ENCODE peak calls at places on chromosome 15, in six cellular contexts. P is heart left ventricle, O is body of pancreas, T is H1, Q is mammary epithelial cell, E is thoracic aorta. L is an unnamed sample.
A peak's percentile ranks its signal among the peaks of the same experiment; 100 is the strongest.

GRCh38 chr15:58165661-58166060 is 27.5 kb downstream of the AQP9 start:
- DNase-seq in P (peak; percentile 84), O (peak; percentile 37), T (no peak), Q (no peak), E (no peak), L (no peak)

GRCh38 chr15:66172339-66172980 is 81.1 kb downstream of the MEGF11 start:
- DNase-seq in P (no peak), O (no peak), T (no peak), Q (no peak), E (no peak), L (no peak)

GRCh38 chr15:56963719-56964118 is 45.3 kb downstream of the TCF12 start:
- DNase-seq in P (no peak), O (no peak), T (no peak), Q (no peak), E (no peak), L (no peak)

GRCh38 chr15:52227456-52227855 is 36.3 kb upstream of the GNB5 start:
- DNase-seq in P (peak; percentile 58), O (peak; percentile 84), T (peak; percentile 25), Q (peak; percentile 71), E (peak; percentile 19), L (no peak)

GRCh38 chr15:82681371-82681770 is 28.3 kb downstream of the AP3B2 start:
- DNase-seq in P (no peak), O (no peak), T (no peak), Q (no peak), E (no peak), L (no peak)

GRCh38 chr15:69704685-69705084 is 252.1 kb downstream of the RPLP1 start:
- DNase-seq in P (no peak), O (no peak), T (no peak), Q (no peak), E (no peak), L (no peak)

GRCh38 chr15:66905954-66906353 is 159.4 kb upstream of the SMAD3 start:
- DNase-seq in P (no peak), O (no peak), T (no peak), Q (no peak), E (no peak), L (no peak)

GRCh38 chr15:48564690-48565089 is 80.8 kb downstream of the FBN1 start:
- DNase-seq in P (no peak), O (no peak), T (no peak), Q (peak; percentile 25), E (no peak), L (no peak)

GRCh38 chr15:66233487-66234415 is 19.8 kb downstream of the MEGF11 start:
- DNase-seq in P (no peak), O (no peak), T (no peak), Q (peak; percentile 26), E (no peak), L (no peak)

GRCh38 chr15:34984884-34985630 is 3.0 kb downstream of the ZNF770 start:
- DNase-seq in P (no peak), O (no peak), T (no peak), Q (no peak), E (no peak), L (peak; percentile 41)

GRCh38 chr15:25673972-25674371 is 189.2 kb downstream of the ATP10A start:
- DNase-seq in P (no peak), O (no peak), T (no peak), Q (no peak), E (no peak), L (no peak)

GRCh38 chr15:70597056-70597603 is 166.2 kb downstream of the UACA start:
- DNase-seq in P (no peak), O (no peak), T (no peak), Q (peak; percentile 36), E (no peak), L (no peak)

GRCh38 chr15:45496658-45497057 is 25.9 kb downstream of the SLC30A4 start:
- DNase-seq in P (no peak), O (no peak), T (no peak), Q (no peak), E (no peak), L (no peak)

GRCh38 chr15:98914626-98915025 is 93.0 kb downstream of the PGPEP1L start:
- DNase-seq in P (no peak), O (no peak), T (no peak), Q (peak; percentile 83), E (peak; percentile 40), L (no peak)

GRCh38 chr15:90449206-90449735 is 61.2 kb downstream of the IQGAP1 start:
- DNase-seq in P (no peak), O (no peak), T (no peak), Q (no peak), E (no peak), L (no peak)

GRCh38 chr15:96720656-96721055 is 390.2 kb downstream of the NR2F2 start:
- DNase-seq in P (no peak), O (no peak), T (no peak), Q (no peak), E (no peak), L (no peak)

GRCh38 chr15:50562735-50563640 is 16.5 kb upstream of the USP50 start:
- DNase-seq in P (no peak), O (no peak), T (no peak), Q (peak; percentile 21), E (no peak), L (no peak)

GRCh38 chr15:61857169-61857829 is 202.9 kb downstream of the VPS13C start:
- DNase-seq in P (no peak), O (no peak), T (no peak), Q (no peak), E (no peak), L (no peak)

GRCh38 chr15:29086001-29086400 is 183.6 kb downstream of the NSMCE3 start:
- DNase-seq in P (no peak), O (no peak), T (no peak), Q (peak; percentile 20), E (no peak), L (no peak)

GRCh38 chr15:42456971-42457370 is 34.0 kb downstream of the ZNF106 start:
- DNase-seq in P (no peak), O (no peak), T (no peak), Q (no peak), E (no peak), L (no peak)

GRCh38 chr15:60086676-60087446 is 82.8 kb downstream of the FOXB1 start:
- DNase-seq in P (no peak), O (no peak), T (no peak), Q (no peak), E (no peak), L (no peak)

GRCh38 chr15:75178171-75178937 is 23.3 kb upstream of the C15orf39 start:
- DNase-seq in P (peak; percentile 63), O (no peak), T (no peak), Q (no peak), E (no peak), L (peak; percentile 70)

GRCh38 chr15:31024979-31025378 is 33.6 kb upstream of the MTMR10 start:
- DNase-seq in P (no peak), O (no peak), T (no peak), Q (no peak), E (no peak), L (no peak)

GRCh38 chr15:69311319-69311721 is 12.6 kb downstream of the PAQR5 start:
- DNase-seq in P (no peak), O (no peak), T (no peak), Q (no peak), E (no peak), L (no peak)

GRCh38 chr15:62977952-62978811 is 64.4 kb upstream of the TPM1 start:
- DNase-seq in P (no peak), O (no peak), T (no peak), Q (peak; percentile 57), E (no peak), L (no peak)

GRCh38 chr15:80811781-80812180 is 32.6 kb downstream of the CEMIP start:
- DNase-seq in P (no peak), O (no peak), T (no peak), Q (no peak), E (no peak), L (no peak)

DNA sequence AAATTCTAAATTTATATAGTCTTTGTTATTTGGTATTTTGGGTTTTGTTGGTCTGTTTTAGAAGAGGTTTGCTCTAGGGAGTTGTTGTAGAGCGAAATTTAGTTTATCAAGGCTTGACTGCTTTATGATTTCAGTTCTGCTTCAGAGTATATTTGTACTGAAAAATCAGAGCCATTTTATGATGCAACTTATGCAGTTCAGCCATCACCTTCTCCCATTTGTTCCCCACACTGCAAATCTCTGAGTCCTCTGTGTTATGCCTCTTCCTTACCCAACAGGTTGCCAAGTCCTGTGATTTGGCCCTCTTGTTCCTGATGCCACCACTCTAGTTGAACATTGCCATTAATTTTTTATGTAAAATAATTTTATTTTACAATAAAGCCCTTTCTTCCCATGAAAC is 140.4 kb downstream of the ZNF609 start:
- DNase-seq in P (no peak), O (no peak), T (no peak), Q (no peak), E (no peak), L (no peak)
- H3K4me1 ChIP-seq in P (peaks cover 13% of the 10 kb centered on the region), O (peaks cover 27% of the 10 kb centered on the region), T (peaks cover 10% of the 10 kb centered on the region), Q (peaks cover 19% of the 10 kb centered on the region), E (peaks cover 21% of the 10 kb centered on the region), L (peaks cover 16% of the 10 kb centered on the region)

GRCh38 chr15:87850916-87851315 is 405.6 kb downstream of the NTRK3 start:
- DNase-seq in P (peak; percentile 77), O (no peak), T (no peak), Q (no peak), E (no peak), L (no peak)

GRCh38 chr15:87849181-87849580 is 407.4 kb downstream of the NTRK3 start:
- DNase-seq in P (no peak), O (no peak), T (no peak), Q (no peak), E (no peak), L (no peak)

GRCh38 chr15:87846746-87847145 is 409.8 kb downstream of the NTRK3 start:
- DNase-seq in P (no peak), O (no peak), T (no peak), Q (no peak), E (no peak), L (no peak)

GRCh38 chr15:87851497-87851896 is 405.0 kb downstream of the NTRK3 start:
- DNase-seq in P (peak; percentile 77), O (no peak), T (no peak), Q (no peak), E (no peak), L (no peak)

GRCh38 chr15:87848012-87848411 is 408.5 kb downstream of the NTRK3 start:
- DNase-seq in P (no peak), O (no peak), T (no peak), Q (no peak), E (no peak), L (no peak)
- H3K9me3 ChIP-seq in P (no peaks in the 10 kb centered on the region), O (no peaks in the 10 kb centered on the region), T (no peaks in the 10 kb centered on the region), Q (no peaks in the 10 kb centered on the region), E (no peaks in the 10 kb centered on the region), L (no peaks in the 10 kb centered on the region)

DNA sequence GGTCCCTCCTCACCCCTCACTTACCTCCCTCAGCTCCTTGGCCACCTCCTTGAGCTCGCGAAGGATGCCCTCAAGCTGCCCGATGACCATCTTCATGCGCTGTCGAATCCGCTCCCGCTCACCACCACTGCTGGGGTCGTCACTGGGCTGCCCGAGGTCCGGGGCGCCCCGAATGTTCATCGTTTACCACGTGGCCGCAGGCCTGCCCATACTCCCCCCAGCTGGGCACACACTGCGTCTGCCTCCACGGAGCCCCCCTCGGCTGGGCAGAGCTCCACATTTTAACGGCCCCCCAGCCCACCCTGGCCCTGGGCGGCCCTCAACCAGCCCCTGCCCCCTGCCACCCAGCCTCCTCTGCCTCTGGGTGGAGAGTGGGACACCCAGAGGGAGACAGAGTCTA is 2.2 kb downstream of the INSYN1 start:
- DNase-seq in P (no peak), O (no peak), T (no peak), Q (no peak), E (no peak), L (no peak)
- H3K4me1 ChIP-seq in P (peaks cover 19% of the 10 kb centered on the region), O (peaks cover 9% of the 10 kb centered on the region), T (peaks cover 17% of the 10 kb centered on the region), Q (peaks cover 7% of the 10 kb centered on the region), E (peaks cover 17% of the 10 kb centered on the region), L (peaks cover 6% of the 10 kb centered on the region)

GRCh38 chr15:85974742-85975141 is 104.9 kb upstream of the AGBL1 start:
- DNase-seq in P (no peak), O (no peak), T (no peak), Q (no peak), E (no peak), L (no peak)
- H3K9me3 ChIP-seq in P (no peaks in the 10 kb centered on the region), O (no peaks in the 10 kb centered on the region), T (peaks cover 3% of the 10 kb centered on the region), Q (no peaks in the 10 kb centered on the region), E (no peaks in the 10 kb centered on the region), L (no peaks in the 10 kb centered on the region)